ENCODE peak calls at places on chromosomes 16 and 17, in nine cellular contexts. One of them, this sample, is unnamed.

GRCh38 chr17:70317416-70317815 is 148.1 kb downstream of the KCNJ2 start:
- DNase-seq in GM20000: no peak
- DNase-seq in heart right ventricle: no peak
- DNase-seq in fibroblast of the aortic adventitia: no peak
- DNase-seq in AG09319: no peak
- DNase-seq in natural killer cell: no peak
- DNase-seq in left lung: no peak
- DNase-seq in A549: no peak
- DNase-seq in HepG2: no peak
- DNase-seq in this sample: no peak

GRCh38 chr17:7445011-7445927 is at the start of gene CHRNB1:
- DNase-seq in left lung: peak
- DNase-seq in AG09319: no peak
- DNase-seq in GM20000: peak
- DNase-seq in natural killer cell: no peak
- DNase-seq in heart right ventricle: peak
- DNase-seq in A549: peak
- DNase-seq in fibroblast of the aortic adventitia: no peak
- DNase-seq in HepG2: peak
- DNase-seq in this sample: no peak

GRCh38 chr17:8581002-8581658 is 49.4 kb downstream of the MYH10 start:
- DNase-seq in heart right ventricle: no peak
- DNase-seq in fibroblast of the aortic adventitia: no peak
- DNase-seq in left lung: no peak
- DNase-seq in HepG2: no peak
- DNase-seq in GM20000: peak
- DNase-seq in AG09319: no peak
- DNase-seq in natural killer cell: no peak
- DNase-seq in A549: no peak
- DNase-seq in this sample: no peak

GRCh38 chr17:75133001-75133400 is 1.5 kb upstream of the NT5C start:
- DNase-seq in HepG2: peak
- DNase-seq in GM20000: no peak
- DNase-seq in fibroblast of the aortic adventitia: no peak
- DNase-seq in heart right ventricle: no peak
- DNase-seq in AG09319: no peak
- DNase-seq in natural killer cell: no peak
- DNase-seq in A549: no peak
- DNase-seq in left lung: no peak
- DNase-seq in this sample: no peak

GRCh38 chr17:74892974-74893911 is at the start of gene FADS6:
- DNase-seq in AG09319: no peak
- DNase-seq in GM20000: no peak
- DNase-seq in A549: no peak
- DNase-seq in fibroblast of the aortic adventitia: no peak
- DNase-seq in left lung: no peak
- DNase-seq in HepG2: no peak
- DNase-seq in natural killer cell: no peak
- DNase-seq in heart right ventricle: no peak
- DNase-seq in this sample: no peak

GRCh38 chr16:88103581-88104188 is 152.5 kb downstream of the BANP start:
- DNase-seq in AG09319: no peak
- DNase-seq in GM20000: no peak
- DNase-seq in A549: no peak
- DNase-seq in natural killer cell: no peak
- DNase-seq in heart right ventricle: no peak
- DNase-seq in fibroblast of the aortic adventitia: no peak
- DNase-seq in HepG2: no peak
- DNase-seq in left lung: no peak
- DNase-seq in this sample: no peak

GRCh38 chr17:9107527-9107926 is 86.2 kb downstream of the NTN1 start:
- DNase-seq in heart right ventricle: no peak
- DNase-seq in GM20000: no peak
- DNase-seq in A549: no peak
- DNase-seq in natural killer cell: no peak
- DNase-seq in AG09319: no peak
- DNase-seq in HepG2: no peak
- DNase-seq in fibroblast of the aortic adventitia: no peak
- DNase-seq in left lung: no peak
- DNase-seq in this sample: no peak

GRCh38 chr17:29344201-29344856 is 45.8 kb upstream of the TAOK1 start:
- DNase-seq in natural killer cell: no peak
- DNase-seq in heart right ventricle: no peak
- DNase-seq in HepG2: no peak
- DNase-seq in fibroblast of the aortic adventitia: no peak
- DNase-seq in A549: no peak
- DNase-seq in AG09319: no peak
- DNase-seq in left lung: no peak
- DNase-seq in GM20000: no peak
- DNase-seq in this sample: no peak

GRCh38 chr17:5788266-5788900 is 204.1 kb upstream of the NLRP1 start:
- DNase-seq in left lung: no peak
- DNase-seq in heart right ventricle: no peak
- DNase-seq in A549: no peak
- DNase-seq in natural killer cell: no peak
- DNase-seq in AG09319: no peak
- DNase-seq in HepG2: no peak
- DNase-seq in fibroblast of the aortic adventitia: peak
- DNase-seq in GM20000: no peak
- DNase-seq in this sample: no peak

GRCh38 chr17:16870253-16871245 is 101.4 kb downstream of the TNFRSF13B start:
- DNase-seq in fibroblast of the aortic adventitia: no peak
- DNase-seq in GM20000: no peak
- DNase-seq in A549: no peak
- DNase-seq in AG09319: no peak
- DNase-seq in heart right ventricle: no peak
- DNase-seq in natural killer cell: no peak
- DNase-seq in left lung: no peak
- DNase-seq in HepG2: no peak
- DNase-seq in this sample: peak

GRCh38 chr17:82315703-82316358 is 1.6 kb downstream of the CD7 start:
- DNase-seq in A549: no peak
- DNase-seq in natural killer cell: no peak
- DNase-seq in AG09319: no peak
- DNase-seq in left lung: no peak
- DNase-seq in HepG2: no peak
- DNase-seq in GM20000: no peak
- DNase-seq in heart right ventricle: no peak
- DNase-seq in fibroblast of the aortic adventitia: no peak
- DNase-seq in this sample: no peak

GRCh38 chr17:17030515-17031211 is 11.6 kb upstream of the MPRIP start:
- DNase-seq in heart right ventricle: no peak
- DNase-seq in left lung: no peak
- DNase-seq in AG09319: no peak
- DNase-seq in natural killer cell: no peak
- DNase-seq in HepG2: no peak
- DNase-seq in A549: no peak
- DNase-seq in fibroblast of the aortic adventitia: no peak
- DNase-seq in GM20000: no peak
- DNase-seq in this sample: no peak

GRCh38 chr17:65855245-65855644 is 293.8 kb upstream of the AXIN2 start:
- DNase-seq in GM20000: no peak
- DNase-seq in HepG2: no peak
- DNase-seq in natural killer cell: no peak
- DNase-seq in fibroblast of the aortic adventitia: peak
- DNase-seq in heart right ventricle: no peak
- DNase-seq in AG09319: no peak
- DNase-seq in A549: peak
- DNase-seq in left lung: no peak
- DNase-seq in this sample: no peak

DNA sequence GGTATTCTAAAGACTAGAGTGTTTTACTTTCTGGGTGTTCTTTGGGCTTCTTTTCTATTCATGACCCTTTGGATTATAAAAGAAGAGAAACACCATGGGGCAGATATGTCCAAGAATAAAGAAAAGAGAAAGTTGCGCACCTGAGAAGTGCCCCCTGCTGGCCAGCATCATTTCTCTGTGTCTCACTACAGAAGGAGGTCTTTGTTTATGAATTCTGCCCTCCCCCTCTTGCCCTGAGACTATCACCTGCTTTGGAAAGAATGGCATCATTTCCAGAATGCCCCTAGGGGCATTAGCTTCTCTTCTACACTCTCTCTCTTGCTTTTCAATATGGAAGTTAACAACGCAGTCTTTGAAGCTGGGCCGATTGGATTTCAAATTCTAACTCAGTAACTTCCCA is 45.0 kb downstream of the CDH13 start:
- DNase-seq in left lung: no peak
- DNase-seq in fibroblast of the aortic adventitia: no peak
- DNase-seq in HepG2: no peak
- DNase-seq in AG09319: no peak
- DNase-seq in heart right ventricle: no peak
- DNase-seq in A549: no peak
- DNase-seq in GM20000: no peak
- DNase-seq in natural killer cell: no peak
- DNase-seq in this sample: no peak
- TF ChIP-seq CTCF in left lung: no peak
- TF ChIP-seq CTCF in fibroblast of the aortic adventitia: peak
- TF ChIP-seq CTCF in HepG2: no peak
- TF ChIP-seq CTCF in AG09319: peak
- TF ChIP-seq CTCF in heart right ventricle: no peak
- TF ChIP-seq CTCF in A549: peak
- TF ChIP-seq CTCF in GM20000: peak
- TF ChIP-seq CTCF in natural killer cell: no peak
- TF ChIP-seq CTCF in this sample: peak

GRCh38 chr17:76585649-76586593 is at the start of gene ST6GALNAC2:
- DNase-seq in HepG2: peak
- DNase-seq in natural killer cell: peak
- DNase-seq in A549: peak
- DNase-seq in left lung: peak
- DNase-seq in fibroblast of the aortic adventitia: no peak
- DNase-seq in AG09319: no peak
- DNase-seq in heart right ventricle: peak
- DNase-seq in GM20000: peak
- DNase-seq in this sample: no peak
- TF ChIP-seq CTCF in HepG2: peak
- TF ChIP-seq CTCF in natural killer cell: no peak
- TF ChIP-seq CTCF in A549: peak
- TF ChIP-seq CTCF in left lung: peak
- TF ChIP-seq CTCF in fibroblast of the aortic adventitia: peak
- TF ChIP-seq CTCF in AG09319: peak
- TF ChIP-seq CTCF in heart right ventricle: peak
- TF ChIP-seq CTCF in GM20000: peak
- TF ChIP-seq CTCF in this sample: peak

GRCh38 chr16:51881731-51882130 is 665.2 kb downstream of the TOX3 start:
- DNase-seq in AG09319: no peak
- DNase-seq in heart right ventricle: no peak
- DNase-seq in fibroblast of the aortic adventitia: peak
- DNase-seq in left lung: no peak
- DNase-seq in GM20000: no peak
- DNase-seq in HepG2: no peak
- DNase-seq in natural killer cell: no peak
- DNase-seq in A549: no peak
- DNase-seq in this sample: no peak

GRCh38 chr16:51888534-51888933 is 658.4 kb downstream of the TOX3 start:
- DNase-seq in AG09319: no peak
- DNase-seq in A549: no peak
- DNase-seq in GM20000: no peak
- DNase-seq in left lung: no peak
- DNase-seq in heart right ventricle: no peak
- DNase-seq in natural killer cell: no peak
- DNase-seq in fibroblast of the aortic adventitia: no peak
- DNase-seq in HepG2: no peak
- DNase-seq in this sample: no peak

GRCh38 chr16:51888021-51888420 is 658.9 kb downstream of the TOX3 start:
- DNase-seq in left lung: no peak
- DNase-seq in A549: peak
- DNase-seq in HepG2: no peak
- DNase-seq in heart right ventricle: no peak
- DNase-seq in GM20000: no peak
- DNase-seq in natural killer cell: no peak
- DNase-seq in AG09319: peak
- DNase-seq in fibroblast of the aortic adventitia: peak
- DNase-seq in this sample: no peak

GRCh38 chr16:51884773-51885172 is 662.2 kb downstream of the TOX3 start:
- DNase-seq in natural killer cell: no peak
- DNase-seq in AG09319: no peak
- DNase-seq in GM20000: no peak
- DNase-seq in A549: no peak
- DNase-seq in left lung: no peak
- DNase-seq in heart right ventricle: no peak
- DNase-seq in fibroblast of the aortic adventitia: no peak
- DNase-seq in HepG2: no peak
- DNase-seq in this sample: no peak

DNA sequence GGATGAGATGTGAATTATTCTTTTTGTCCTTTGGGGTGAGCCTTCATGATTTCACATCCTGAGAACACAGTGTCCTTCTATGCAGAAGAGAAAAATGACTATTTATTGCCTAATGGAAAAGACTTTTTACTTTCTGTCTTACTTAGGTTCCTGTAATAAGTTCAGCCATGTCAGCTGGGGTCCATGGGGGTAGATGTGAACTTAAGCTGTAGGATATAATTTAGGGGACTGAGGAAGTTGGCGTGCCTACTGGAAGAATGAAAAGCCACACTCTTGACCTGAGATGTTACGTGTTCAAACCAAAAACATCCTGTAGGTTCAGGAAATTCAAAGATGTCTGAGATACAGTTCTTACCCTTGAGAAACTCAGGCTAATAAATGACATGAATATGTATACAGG is 660.5 kb downstream of the TOX3 start:
- DNase-seq in natural killer cell: no peak
- DNase-seq in left lung: no peak
- DNase-seq in heart right ventricle: no peak
- DNase-seq in GM20000: no peak
- DNase-seq in AG09319: no peak
- DNase-seq in A549: no peak
- DNase-seq in HepG2: no peak
- DNase-seq in fibroblast of the aortic adventitia: no peak
- DNase-seq in this sample: no peak
- TF ChIP-seq CTCF in natural killer cell: no peak
- TF ChIP-seq CTCF in left lung: no peak
- TF ChIP-seq CTCF in heart right ventricle: no peak
- TF ChIP-seq CTCF in GM20000: no peak
- TF ChIP-seq CTCF in AG09319: no peak
- TF ChIP-seq CTCF in A549: no peak
- TF ChIP-seq CTCF in HepG2: no peak
- TF ChIP-seq CTCF in fibroblast of the aortic adventitia: no peak
- TF ChIP-seq CTCF in this sample: no peak

DNA sequence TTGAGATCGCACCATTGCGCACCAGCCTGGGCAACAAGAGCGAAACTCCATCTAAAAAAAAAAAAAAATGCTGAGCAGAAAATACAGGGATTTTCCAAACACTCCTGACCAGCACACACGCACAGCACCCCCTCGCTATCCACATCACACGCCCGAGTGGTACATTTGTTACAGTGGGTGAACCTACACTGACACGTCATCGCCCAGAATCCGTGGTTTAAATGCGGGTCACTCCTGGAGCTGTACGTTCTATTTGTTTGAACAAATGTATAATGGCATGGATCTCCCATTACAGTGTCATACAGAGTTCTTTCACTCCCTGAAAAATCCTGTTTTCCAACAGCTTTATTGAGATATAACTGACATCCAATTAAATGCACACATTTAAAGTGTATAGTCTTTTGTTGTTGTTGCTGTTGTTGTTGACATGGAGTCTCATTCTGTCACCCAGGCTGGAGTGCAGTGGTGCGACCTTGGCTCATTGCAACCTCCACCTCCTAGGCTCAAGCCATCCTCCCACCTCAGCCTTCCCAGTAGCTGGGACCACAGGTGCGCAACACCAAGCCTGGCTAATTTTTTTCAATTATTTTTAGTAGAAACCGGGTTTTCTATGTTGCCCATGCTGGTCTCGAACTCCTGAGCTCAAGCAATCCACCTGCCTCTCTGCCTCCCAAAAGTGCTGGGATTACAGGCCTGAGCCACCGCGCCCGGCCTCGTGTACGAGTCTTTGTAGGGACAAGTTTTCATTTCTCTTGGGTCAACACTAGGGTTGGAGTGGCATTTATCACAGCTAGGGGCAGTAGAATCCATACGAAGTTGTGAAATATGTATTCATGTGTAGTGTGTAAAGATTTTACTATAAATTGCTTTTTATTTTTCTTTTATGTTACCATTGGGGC is 4.4 kb upstream of the CARHSP1 start:
- DNase-seq in A549: no peak
- DNase-seq in natural killer cell: no peak
- DNase-seq in fibroblast of the aortic adventitia: no peak
- DNase-seq in heart right ventricle: no peak
- DNase-seq in left lung: no peak
- DNase-seq in AG09319: no peak
- DNase-seq in HepG2: peak
- DNase-seq in GM20000: no peak
- DNase-seq in this sample: no peak
- TF ChIP-seq CTCF in A549: peak
- TF ChIP-seq CTCF in natural killer cell: no peak
- TF ChIP-seq CTCF in fibroblast of the aortic adventitia: peak
- TF ChIP-seq CTCF in heart right ventricle: no peak
- TF ChIP-seq CTCF in left lung: no peak
- TF ChIP-seq CTCF in AG09319: no peak
- TF ChIP-seq CTCF in HepG2: peak
- TF ChIP-seq CTCF in GM20000: no peak
- TF ChIP-seq CTCF in this sample: peak

This sample was measured in type B pancreatic cell.